ENCODE peak calls at places on chromosomes 12 and 14, in seven cellular contexts. R is astrocyte of the spinal cord, X is tibial nerve, N is astrocyte of the cerebellum, Z is HFFc6, Q is ovary, V is sigmoid colon. B is an unnamed sample.

GRCh38 chr12:47995976-47996375 is 8.3 kb downstream of the COL2A1 start:
- DNase-seq in R (peak; percentile 70), X (no peak), N (peak; percentile 80), Z (peak; percentile 82), Q (peak; percentile 56), V (no peak), B (peak; percentile 87)

GRCh38 chr12:99334737-99335136 is 312.8 kb upstream of the GARIN6 start:
- DNase-seq in R (no peak), X (no peak), N (no peak), Z (no peak), Q (no peak), V (no peak), B (no peak)

GRCh38 chr14:91035855-91036254 is 24.6 kb downstream of the RPS6KA5 start:
- DNase-seq in R (no peak), X (no peak), N (no peak), Z (no peak), Q (no peak), V (no peak), B (no peak)

GRCh38 chr12:56261503-56262230 is 3.5 kb upstream of the ANKRD52 start:
- DNase-seq in R (peak; percentile 49), X (no peak), N (no peak), Z (peak; percentile 84), Q (no peak), V (no peak), B (no peak)

GRCh38 chr12:62776575-62776974 is 158.4 kb downstream of the PPM1H start:
- DNase-seq in R (no peak), X (no peak), N (no peak), Z (no peak), Q (no peak), V (no peak), B (no peak)

GRCh38 chr12:64714551-64714968 is 44.6 kb downstream of the GNS start:
- DNase-seq in R (no peak), X (no peak), N (no peak), Z (no peak), Q (no peak), V (no peak), B (no peak)

GRCh38 chr14:23646648-23647549 is 10.7 kb downstream of the DHRS2 start:
- DNase-seq in R (no peak), X (no peak), N (no peak), Z (no peak), Q (no peak), V (no peak), B (no peak)

GRCh38 chr14:68961781-68962584 is 17.1 kb downstream of the ACTN1 start:
- DNase-seq in R (peak; percentile 76), X (no peak), N (no peak), Z (no peak), Q (peak; percentile 49), V (no peak), B (no peak)

GRCh38 chr12:75041481-75041880 is 168.2 kb downstream of the KCNC2 start:
- DNase-seq in R (no peak), X (no peak), N (no peak), Z (no peak), Q (no peak), V (no peak), B (no peak)

GRCh38 chr14:102805454-102805891 is 28.2 kb downstream of the TRAF3 start:
- DNase-seq in R (peak; percentile 81), X (no peak), N (peak; percentile 69), Z (peak; percentile 43), Q (no peak), V (no peak), B (no peak)

GRCh38 chr12:20596036-20596435 is 99.1 kb upstream of the SLCO1C1 start:
- DNase-seq in R (no peak), X (no peak), N (no peak), Z (no peak), Q (no peak), V (no peak), B (no peak)

GRCh38 chr12:74963304-74963703 is 246.3 kb downstream of the KCNC2 start:
- DNase-seq in R (no peak), X (no peak), N (no peak), Z (no peak), Q (no peak), V (no peak), B (no peak)

GRCh38 chr14:96273629-96274028 is 17.6 kb downstream of the BDKRB1 start:
- DNase-seq in R (no peak), X (no peak), N (no peak), Z (no peak), Q (no peak), V (no peak), B (no peak)

GRCh38 chr14:61262082-61262481 is 19.1 kb downstream of the TMEM30B start:
- DNase-seq in R (no peak), X (no peak), N (no peak), Z (no peak), Q (no peak), V (no peak), B (no peak)

GRCh38 chr12:20883288-20883687 is 72.8 kb downstream of the SLCO1B3 start:
- DNase-seq in R (peak; percentile 16), X (no peak), N (peak; percentile 45), Z (no peak), Q (no peak), V (no peak), B (peak; percentile 72)

GRCh38 chr12:65854629-65855028 is 30.3 kb downstream of the HMGA2 start:
- DNase-seq in R (no peak), X (no peak), N (no peak), Z (peak; percentile 46), Q (no peak), V (no peak), B (no peak)

GRCh38 chr12:66538970-66539369 is 139.9 kb downstream of the GRIP1 start:
- DNase-seq in R (peak; percentile 29), X (no peak), N (peak; percentile 15), Z (no peak), Q (no peak), V (no peak), B (no peak)

GRCh38 chr12:127496255-127496654 is 770.7 kb upstream of the TMEM132C start:
- DNase-seq in R (no peak), X (no peak), N (no peak), Z (no peak), Q (no peak), V (no peak), B (no peak)
- TF ChIP-seq CTCF in R (peak; percentile 20), X (no peak), N (no peak), Z (no peak), Q (no peak), V (no peak), B (no peak)

DNA sequence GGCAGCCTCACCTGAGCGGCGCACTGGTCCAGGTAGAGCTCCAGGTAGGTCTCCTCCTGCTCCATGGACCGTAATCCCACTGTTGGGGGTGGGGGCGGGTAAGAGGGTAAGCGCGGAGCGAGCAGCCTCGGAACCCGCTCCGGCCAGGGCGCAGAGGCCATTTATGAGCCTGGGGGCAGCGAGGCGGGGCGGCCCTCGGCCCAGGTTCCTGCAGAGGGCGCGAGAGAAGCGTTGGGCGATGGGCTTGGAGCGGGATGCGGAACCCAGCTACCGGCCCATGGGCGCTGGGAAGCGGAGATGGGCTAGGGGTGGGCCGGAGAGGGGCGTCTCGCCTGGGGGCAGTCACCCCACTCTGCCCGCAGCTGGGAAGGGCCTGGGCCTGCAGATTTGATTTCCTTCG is at the start of gene TBPL2:
- DNase-seq in R (no peak), X (no peak), N (no peak), Z (no peak), Q (no peak), V (no peak), B (no peak)
- TF ChIP-seq CTCF in R (peak; percentile 30), X (no peak), N (peak; percentile 13), Z (peak; percentile 23), Q (no peak), V (no peak), B (no peak)

GRCh38 chr12:57548488-57548887 is 1.4 kb upstream of the KIF5A start:
- DNase-seq in R (no peak), X (no peak), N (no peak), Z (no peak), Q (no peak), V (no peak), B (no peak)

GRCh38 chr12:57549203-57549908 is 488 bp upstream of the KIF5A start:
- DNase-seq in R (no peak), X (no peak), N (no peak), Z (no peak), Q (no peak), V (no peak), B (no peak)

GRCh38 chr12:57545809-57546437 is 1.1 kb downstream of the DCTN2 start:
- DNase-seq in R (no peak), X (no peak), N (no peak), Z (no peak), Q (no peak), V (no peak), B (no peak)

GRCh38 chr12:57547366-57548315 is 649 bp upstream of the DCTN2 start:
- DNase-seq in R (no peak), X (no peak), N (no peak), Z (no peak), Q (no peak), V (no peak), B (no peak)

DNA sequence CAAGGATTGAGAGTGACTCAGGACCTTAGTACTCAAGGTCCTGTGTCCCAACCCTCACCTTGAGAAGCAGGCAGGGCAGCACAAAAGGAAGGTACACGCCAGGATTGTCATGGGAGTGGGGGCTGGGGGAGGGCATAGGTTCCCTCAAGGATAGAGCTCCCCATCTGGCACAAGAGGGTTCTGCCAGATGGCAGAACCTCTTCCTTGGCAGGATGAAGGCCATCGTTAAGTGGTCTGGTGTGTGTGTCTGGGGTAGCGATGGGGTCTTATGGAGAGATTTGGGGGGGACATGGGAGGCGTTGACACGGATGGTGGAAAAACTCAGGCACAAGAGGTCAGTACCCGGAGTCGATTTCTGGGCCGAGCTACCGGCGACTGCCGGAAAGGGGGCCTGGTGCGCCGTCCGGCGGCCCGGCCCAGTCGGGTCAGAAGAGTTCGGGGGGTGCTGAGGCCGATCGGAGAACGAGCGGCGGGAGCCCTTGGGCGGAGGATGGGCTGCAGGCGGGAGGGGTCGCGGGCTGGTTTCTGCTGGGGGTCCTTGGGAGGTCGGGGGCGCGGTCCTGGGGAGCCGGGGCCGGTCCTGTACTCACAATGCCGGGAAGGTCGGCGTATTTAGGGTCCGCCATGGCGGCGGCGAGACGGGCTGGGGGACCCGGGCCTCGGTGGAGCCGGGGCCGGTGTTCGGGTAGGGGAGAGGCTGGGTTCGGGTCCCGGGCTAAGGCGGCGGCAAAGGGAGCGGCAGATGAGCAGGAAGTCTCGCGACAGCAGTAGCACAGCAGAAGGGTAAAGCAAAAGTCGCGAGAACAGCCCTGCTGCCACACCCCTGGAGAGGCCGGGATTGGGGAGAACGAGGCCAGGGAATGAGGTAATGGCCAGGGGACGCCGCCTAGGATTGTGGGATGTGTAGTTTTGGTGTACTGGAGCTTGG is at the start of gene DCTN2:
- DNase-seq in R (peak; percentile 95), X (peak; percentile 94), N (peak; percentile 92), Z (peak; percentile 97), Q (peak; percentile 94), V (peak; percentile 99), B (peak; percentile 89)
- TF ChIP-seq CTCF in R (peak; percentile 15), X (peak; percentile 25), N (no peak), Z (peak; percentile 35), Q (no peak), V (no peak), B (peak; percentile 9)

GRCh38 chr12:4353785-4354208 is 25.7 kb downstream of the FGF23 start:
- DNase-seq in R (peak; percentile 4), X (no peak), N (peak; percentile 6), Z (no peak), Q (no peak), V (no peak), B (no peak)
- TF ChIP-seq CTCF in R (peak; percentile 49), X (no peak), N (peak; percentile 57), Z (peak; percentile 71), Q (no peak), V (no peak), B (peak; percentile 59)

GRCh38 chr14:65412881-65413738 is 580 bp downstream of the FUT8 start:
- DNase-seq in R (peak; percentile 74), X (no peak), N (peak; percentile 38), Z (peak; percentile 61), Q (no peak), V (peak; percentile 86), B (no peak)
- TF ChIP-seq CTCF in R (peak; percentile 22), X (no peak), N (no peak), Z (no peak), Q (no peak), V (no peak), B (peak; percentile 33)

B was measured in LNCaP clone FGC.